ENCODE peak calls at places on chromosomes 12 and 14, in seven cellular contexts. E is heart left ventricle, U is upper lobe of left lung, C is body of pancreas, M is stomach, V is sigmoid colon, Z is esophagus squamous epithelium. P is an unnamed sample.

GRCh38 chr12:106094304-106094703 is 44.5 kb downstream of the NUAK1 start:
- DNase-seq in Z (no peak), E (no peak), C (no peak), U (no peak), V (no peak), M (no peak), P (no peak)

GRCh38 chr14:96166475-96167223 is 38.0 kb upstream of the BDKRB2 start:
- DNase-seq in C (no peak), U (no peak), Z (no peak), V (peak), M (no peak), E (no peak), P (no peak)

GRCh38 chr14:69696633-69697557 is 70.0 kb upstream of the SRSF5 start:
- DNase-seq in M (no peak), V (no peak), Z (no peak), U (no peak), C (no peak), E (no peak), P (no peak)

GRCh38 chr14:79549515-79549914 is 661.8 kb downstream of the DIO2 start:
- DNase-seq in Z (no peak), E (no peak), M (no peak), U (no peak), C (no peak), V (no peak), P (no peak)

GRCh38 chr12:12872139-12872933 is 19.0 kb upstream of the GPRC5A start:
- DNase-seq in Z (no peak), M (peak), V (no peak), C (no peak), U (peak), E (no peak), P (no peak)

GRCh38 chr12:105267711-105268110 is 31.7 kb upstream of the APPL2 start:
- DNase-seq in U (no peak), V (no peak), Z (no peak), M (no peak), E (no peak), C (no peak), P (no peak)

GRCh38 chr12:128551266-128552025 is 272.3 kb downstream of the SLC15A4 start:
- DNase-seq in V (no peak), E (no peak), M (no peak), U (no peak), Z (no peak), C (no peak), P (no peak)

GRCh38 chr12:116529048-116529447 is 30.1 kb upstream of the MAP1LC3B2 start:
- DNase-seq in Z (no peak), E (no peak), M (no peak), U (no peak), V (no peak), C (peak), P (no peak)

GRCh38 chr12:107379852-107380567 is 286.7 kb upstream of the CRY1 start:
- DNase-seq in V (no peak), Z (no peak), C (peak), U (no peak), M (peak), E (no peak), P (no peak)

GRCh38 chr14:77208266-77208978 is 26.8 kb downstream of the TMEM63C start:
- DNase-seq in E (peak), M (peak), Z (no peak), V (no peak), C (peak), U (peak), P (peak)

GRCh38 chr12:110622582-110622981 is 8.7 kb downstream of the TCTN1 start:
- DNase-seq in U (no peak), E (no peak), Z (no peak), C (no peak), M (no peak), V (no peak), P (no peak)

GRCh38 chr12:59736786-59737185 is 141.0 kb downstream of the SLC16A7 start:
- DNase-seq in M (no peak), V (no peak), U (no peak), C (peak), Z (no peak), E (no peak), P (no peak)

GRCh38 chr14:68762944-68763831 is 29.7 kb downstream of the ZFP36L1 start:
- DNase-seq in Z (no peak), C (peak), U (no peak), M (peak), E (peak), V (peak), P (no peak)

GRCh38 chr12:15726757-15727112 is 62.5 kb downstream of the EPS8 start:
- DNase-seq in E (no peak), M (no peak), C (no peak), U (no peak), Z (no peak), V (no peak), P (no peak)

GRCh38 chr12:42502671-42503070 is 86.9 kb downstream of the PRICKLE1 start:
- DNase-seq in V (no peak), Z (no peak), E (no peak), U (no peak), M (no peak), C (no peak), P (no peak)

GRCh38 chr14:55592426-55592825 is 12.4 kb downstream of the KTN1 start:
- DNase-seq in Z (no peak), E (no peak), M (no peak), V (no peak), C (no peak), U (no peak), P (no peak)

GRCh38 chr14:22509751-22510300 is 79.2 kb downstream of the DAD1 start:
- DNase-seq in C (no peak), U (no peak), V (no peak), Z (no peak), M (no peak), E (no peak), P (no peak)

GRCh38 chr14:22509036-22509709 is 79.9 kb downstream of the DAD1 start:
- DNase-seq in M (no peak), C (no peak), E (no peak), V (no peak), U (no peak), Z (no peak), P (no peak)

GRCh38 chr14:22508662-22509035 is 80.4 kb downstream of the DAD1 start:
- DNase-seq in U (no peak), E (no peak), C (no peak), M (no peak), Z (no peak), V (no peak), P (no peak)

GRCh38 chr14:22512106-22512814 is 76.8 kb downstream of the DAD1 start:
- DNase-seq in M (no peak), V (no peak), Z (no peak), C (no peak), E (no peak), U (no peak), P (no peak)

DNA sequence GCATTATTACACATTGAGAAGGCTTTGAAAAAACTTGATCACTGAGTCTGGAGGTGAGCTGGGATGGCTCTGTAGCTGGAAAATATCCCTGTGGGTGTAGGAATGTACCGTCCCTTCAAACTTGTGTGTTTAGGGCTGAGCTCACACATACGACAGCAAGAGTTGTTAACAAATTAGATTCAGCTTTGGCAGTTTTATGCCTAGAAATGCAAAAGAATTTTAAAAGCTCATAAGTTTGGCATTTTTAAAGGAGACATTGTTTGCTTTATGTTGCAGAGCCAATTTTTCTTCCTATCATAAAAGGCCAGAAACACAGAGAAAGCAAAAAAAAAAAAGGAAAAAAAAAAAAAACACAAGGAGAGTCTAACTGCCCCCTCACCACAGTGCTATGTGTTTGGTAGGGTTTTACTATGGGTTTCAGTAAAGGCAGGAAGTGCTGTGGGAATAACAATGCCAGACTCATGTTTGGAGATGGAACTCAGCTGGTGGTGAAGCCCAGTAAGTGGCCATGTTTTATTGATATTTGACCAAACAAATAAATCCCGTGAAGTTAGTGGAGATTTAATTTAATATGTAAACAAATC is 78.4 kb downstream of the DAD1 start:
- DNase-seq in M (no peak), U (no peak), E (no peak), V (no peak), Z (no peak), C (no peak), P (no peak)
- TF ChIP-seq POLR2A in M (no peak), U (no peak), E (no peak), V (no peak), Z (no peak), C (no peak), P (peak)

DNA sequence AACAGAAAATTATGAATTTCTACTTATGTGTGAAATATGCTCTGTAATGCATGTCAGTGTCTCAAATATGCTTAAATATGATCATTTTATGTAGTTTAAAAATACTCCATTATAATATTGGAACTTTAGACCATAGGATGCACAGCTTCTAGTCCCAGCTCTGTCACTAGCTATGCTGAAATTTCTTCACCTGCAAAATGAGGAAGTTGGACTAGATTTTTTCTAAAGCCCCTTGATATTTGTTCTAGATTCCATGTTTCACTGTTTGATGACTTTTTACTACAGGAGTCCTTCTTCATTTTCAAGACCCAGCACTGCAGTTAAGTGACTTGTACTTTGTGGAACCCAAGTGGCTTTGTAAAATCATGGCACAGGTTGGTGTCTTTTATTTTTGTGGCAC is 90.1 kb downstream of the LRRK2 start:
- DNase-seq in V (no peak), U (no peak), C (no peak), E (no peak), Z (no peak), M (no peak), P (no peak)
- TF ChIP-seq POLR2A in V (no peak), U (no peak), C (no peak), E (no peak), Z (no peak), M (no peak), P (no peak)

GRCh38 chr14:24297190-24297964 is 2.2 kb downstream of the DHRS1 start:
- DNase-seq in E (no peak), Z (no peak), U (no peak), M (no peak), C (no peak), V (no peak), P (no peak)

GRCh38 chr14:24293525-24293924 is 6.1 kb downstream of the DHRS1 start:
- DNase-seq in U (no peak), M (no peak), C (no peak), V (no peak), E (no peak), Z (no peak), P (no peak)

GRCh38 chr14:24298892-24299254 is 707 bp downstream of the DHRS1 start:
- DNase-seq in U (no peak), M (no peak), E (no peak), V (no peak), C (no peak), Z (no peak), P (no peak)

GRCh38 chr14:24299255-24300191 is at the start of the genes DHRS1 and NOP9:
- DNase-seq in U (peak), E (peak), V (peak), M (peak), Z (peak), C (peak), P (peak)

GRCh38 chr14:24296341-24297157 is 3.0 kb downstream of the DHRS1 start:
- DNase-seq in V (peak), Z (no peak), E (peak), C (peak), U (peak), M (peak), P (peak)
- TF ChIP-seq POLR2A in V (no peak), Z (no peak), E (no peak), C (no peak), U (no peak), M (no peak), P (no peak)

GRCh38 chr12:57521475-57522018 is 1.1 kb upstream of the MBD6 start:
- DNase-seq in E (peak), U (peak), Z (no peak), V (peak), C (peak), M (peak), P (no peak)

GRCh38 chr12:57518176-57518919 is 2.0 kb downstream of the DDIT3 start:
- DNase-seq in C (no peak), E (no peak), M (no peak), U (no peak), V (no peak), Z (no peak), P (no peak)

GRCh38 chr12:57519758-57520007 is 631 bp downstream of the DDIT3 start:
- DNase-seq in E (no peak), U (no peak), M (no peak), C (no peak), Z (no peak), V (no peak), P (no peak)

GRCh38 chr12:57518920-57519757 is 1.2 kb downstream of the DDIT3 start:
- DNase-seq in M (peak), U (peak), Z (no peak), V (peak), C (peak), E (peak), P (no peak)

GRCh38 chr12:57520008-57520726 is at the start of gene DDIT3:
- DNase-seq in Z (peak), V (peak), C (peak), U (peak), E (peak), M (peak), P (peak)
- TF ChIP-seq POLR2A in Z (no peak), V (peak), C (peak), U (peak), E (peak), M (no peak), P (peak)

GRCh38 chr12:56080556-56081138 is 682 bp downstream of the ERBB3 start:
- DNase-seq in Z (no peak), M (peak), U (peak), E (no peak), V (no peak), C (peak), P (no peak)
- TF ChIP-seq POLR2A in Z (no peak), M (no peak), U (no peak), E (no peak), V (peak), C (peak), P (no peak)

DNA sequence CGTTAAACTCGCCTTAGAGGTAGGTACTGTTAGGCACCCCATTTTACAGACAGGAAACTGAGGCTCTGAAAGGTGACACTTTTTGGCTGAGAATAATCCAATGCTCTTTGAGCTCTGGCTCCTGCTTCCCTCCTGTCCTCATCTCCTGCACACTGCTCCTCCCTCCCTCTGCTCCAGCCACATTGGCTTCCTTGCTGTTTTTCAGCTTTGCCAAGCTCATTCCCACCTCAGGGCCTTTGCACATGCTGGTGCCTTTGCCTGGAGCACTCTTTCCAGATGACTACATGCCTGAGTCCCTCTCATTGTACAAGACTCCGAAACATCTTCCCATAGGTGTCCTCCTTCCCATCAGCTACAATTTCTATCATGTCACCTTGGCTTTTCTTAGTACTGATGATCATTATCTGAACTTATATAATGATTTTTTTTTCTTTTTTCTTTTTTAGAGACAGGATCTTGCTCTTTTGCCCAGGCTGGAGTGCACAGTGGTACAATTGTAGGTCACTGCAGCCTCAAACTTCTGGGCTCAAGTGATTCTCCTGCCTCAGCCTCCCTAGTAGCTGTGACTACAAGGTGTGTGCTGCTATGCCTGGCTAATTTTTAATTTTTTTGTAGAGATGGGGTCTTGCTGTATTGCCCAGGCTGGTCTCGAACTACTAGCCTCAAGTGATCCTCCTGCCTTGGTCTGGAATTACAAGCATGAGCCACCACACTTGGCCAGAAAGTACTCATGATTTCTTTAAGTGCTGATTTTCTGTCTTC is 15.2 kb downstream of the MSI1 start:
- DNase-seq in E (no peak), U (no peak), M (no peak), Z (no peak), C (no peak), V (no peak), P (no peak)
- TF ChIP-seq POLR2A in E (no peak), U (no peak), M (no peak), Z (no peak), C (no peak), V (no peak), P (no peak)

GRCh38 chr12:49867580-49868341 is 24.9 kb upstream of the BCDIN3D start:
- DNase-seq in Z (no peak), E (no peak), V (no peak), C (no peak), U (no peak), M (no peak), P (no peak)

GRCh38 chr12:49868449-49868848 is 25.5 kb upstream of the BCDIN3D start:
- DNase-seq in M (no peak), V (peak), E (no peak), C (no peak), Z (no peak), U (no peak), P (no peak)

GRCh38 chr12:49869816-49870500 is 27.1 kb upstream of the BCDIN3D start:
- DNase-seq in C (no peak), V (no peak), Z (no peak), M (no peak), E (no peak), U (no peak), P (no peak)

GRCh38 chr12:49870501-49871262 is 27.8 kb upstream of the BCDIN3D start:
- DNase-seq in M (no peak), C (no peak), V (no peak), Z (no peak), U (no peak), E (no peak), P (no peak)

GRCh38 chr12:49868952-49869815 is 26.3 kb upstream of the BCDIN3D start:
- DNase-seq in U (peak), C (peak), Z (no peak), M (peak), V (peak), E (peak), P (no peak)
- TF ChIP-seq POLR2A in U (no peak), C (no peak), Z (no peak), M (no peak), V (no peak), E (no peak), P (no peak)

GRCh38 chr12:113847856-113848255 is 118.3 kb downstream of the RBM19 start:
- DNase-seq in V (no peak), E (no peak), Z (no peak), U (no peak), M (no peak), C (no peak), P (no peak)
- TF ChIP-seq POLR2A in V (no peak), E (no peak), Z (no peak), U (no peak), M (no peak), C (no peak), P (no peak)

P was measured in GM12891.